ENCODE peak calls at places on chromosomes 3 and 15, in four cellular contexts. Y, N, K and S are unnamed samples. For H3K4me1, the result is how much of the 10 kb centered on the place peaks cover.

GRCh38 chr3:168116279-168116678 is 20.6 kb upstream of the GOLIM4 start:
- DNase-seq in Y (no peak), N (no peak), K (no peak), S (peak)

GRCh38 chr3:155664922-155665695 is 79.8 kb downstream of the PLCH1 start:
- DNase-seq in Y (peak), N (peak), K (no peak), S (peak)

GRCh38 chr3:141279074-141279945 is 47.7 kb downstream of the PXYLP1 start:
- DNase-seq in Y (no peak), N (peak), K (no peak), S (no peak)

GRCh38 chr15:101088788-101089578 is 162.9 kb downstream of the CHSY1 start:
- DNase-seq in Y (peak), N (peak), K (peak), S (peak)

GRCh38 chr3:57141719-57142118 is 23.4 kb downstream of the IL17RD start:
- DNase-seq in Y (no peak), N (no peak), K (no peak), S (no peak)

GRCh38 chr3:113898892-113899291 is 48.9 kb upstream of the ZDHHC23 start:
- DNase-seq in Y (no peak), N (no peak), K (no peak), S (no peak)

GRCh38 chr3:181534881-181535280 is 176.8 kb upstream of the SOX2 start:
- DNase-seq in Y (no peak), N (no peak), K (no peak), S (no peak)

GRCh38 chr15:66698318-66698961 is 3.6 kb upstream of the SMAD6 start:
- DNase-seq in Y (peak), N (peak), K (peak), S (peak)

GRCh38 chr3:118089563-118089962 is 945.1 kb downstream of the IGSF11 start:
- DNase-seq in Y (no peak), N (no peak), K (no peak), S (no peak)

GRCh38 chr15:87681054-87681453 is 575.5 kb downstream of the NTRK3 start:
- DNase-seq in Y (no peak), N (no peak), K (no peak), S (no peak)

GRCh38 chr3:130839815-130840214 is 54.1 kb upstream of the ATP2C1 start:
- DNase-seq in Y (no peak), N (no peak), K (no peak), S (no peak)

GRCh38 chr3:28476194-28476593 is 127.6 kb upstream of the AZI2 start:
- DNase-seq in Y (no peak), N (peak), K (peak), S (no peak)

GRCh38 chr3:171982829-171983228 is 56.5 kb upstream of the FNDC3B start:
- DNase-seq in Y (no peak), N (no peak), K (no peak), S (no peak)

GRCh38 chr3:133945696-133946095 is 50.0 kb upstream of the RAB6B start:
- DNase-seq in Y (no peak), N (no peak), K (no peak), S (no peak)

GRCh38 chr15:71691700-71692417 is 118.5 kb upstream of the NR2E3 start:
- DNase-seq in Y (no peak), N (no peak), K (no peak), S (peak)

GRCh38 chr15:67839929-67840746 is at the start of gene RNU6-1:
- DNase-seq in Y (peak), N (peak), K (peak), S (peak)
- TF ChIP-seq POLR2A in Y (peak), N (peak), K (peak), S (peak)

GRCh38 chr3:166471074-166471753 is 634.0 kb upstream of the BCHE start:
- DNase-seq in Y (no peak), N (no peak), K (no peak), S (no peak)

GRCh38 chr3:166473501-166473900 is 636.3 kb upstream of the BCHE start:
- DNase-seq in Y (no peak), N (no peak), K (no peak), S (no peak)

GRCh38 chr3:166472015-166472414 is 634.8 kb upstream of the BCHE start:
- DNase-seq in Y (no peak), N (no peak), K (no peak), S (no peak)
- H3K27ac ChIP-seq in Y (no peak), N (no peak), K (no peak), S (no peak)

DNA sequence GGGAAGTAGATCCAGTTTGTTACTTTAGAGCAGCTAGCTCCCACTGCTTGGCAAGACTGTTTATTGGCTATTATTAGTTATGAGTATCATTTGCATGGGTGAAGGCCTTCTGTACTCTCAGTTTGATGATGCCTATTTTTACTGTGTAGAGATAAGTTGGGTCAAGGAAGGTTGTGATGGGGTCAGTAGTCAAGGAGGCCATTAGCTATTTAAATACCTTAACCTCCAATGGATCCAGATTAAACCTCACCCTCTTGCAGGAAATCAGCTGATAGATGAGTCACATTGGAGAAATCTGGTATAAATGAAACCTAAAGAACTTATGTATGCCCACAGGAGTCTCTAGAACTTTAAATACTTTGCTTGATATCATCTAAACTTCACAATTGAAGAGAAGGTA is 45.0 kb downstream of the THBS1 start:
- DNase-seq in Y (no peak), N (no peak), K (peak), S (no peak)
- H3K4me1 ChIP-seq in Y (under half), N (under half), K (half or more), S (under half)

DNA sequence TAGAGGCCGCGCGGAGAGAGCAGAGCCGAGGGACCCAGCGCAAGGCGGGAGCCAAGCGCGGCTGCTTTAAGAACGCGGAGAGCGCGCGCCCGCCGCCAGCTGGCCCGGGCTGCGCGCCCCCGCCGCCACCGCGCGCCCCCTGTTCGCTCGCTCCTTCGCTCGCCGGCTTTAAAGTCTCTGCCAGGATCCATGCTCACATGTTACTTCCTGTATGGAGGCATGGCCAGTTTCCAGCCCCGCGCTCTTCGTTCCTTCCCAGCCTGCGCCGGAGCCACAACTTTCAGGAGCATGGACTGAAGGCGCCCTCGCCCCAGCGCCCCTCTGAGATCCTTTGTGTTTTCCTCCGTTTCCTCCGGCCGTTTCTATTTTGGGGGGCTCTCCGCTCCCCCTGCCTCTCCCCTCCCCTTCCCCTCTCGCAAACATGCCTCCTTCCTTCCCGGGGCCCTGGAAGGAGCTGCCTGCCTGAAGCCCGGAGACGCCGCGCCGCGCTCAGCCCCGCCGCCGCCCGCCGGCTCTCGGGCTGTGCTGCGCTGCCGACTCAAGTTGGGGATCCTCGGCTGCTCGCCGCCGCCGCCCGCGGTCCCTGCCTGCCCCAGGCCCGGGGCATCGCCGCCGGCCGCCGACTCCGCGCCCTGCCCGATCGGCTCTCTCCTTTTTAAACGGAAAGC is at the start of gene PTPRG:
- DNase-seq in Y (peak), N (peak), K (peak), S (peak)
- TF ChIP-seq POLR2A in Y (peak), N (no peak), K (peak), S (peak)

GRCh38 chr3:159805411-159805772 is 183.2 kb upstream of the IL12A start:
- DNase-seq in Y (no peak), N (no peak), K (no peak), S (no peak)
- H3K27ac ChIP-seq in Y (no peak), N (no peak), K (no peak), S (no peak)

GRCh38 chr3:66403268-66403990 is 97.4 kb downstream of the LRIG1 start:
- DNase-seq in Y (no peak), N (no peak), K (no peak), S (no peak)

GRCh38 chr3:66404246-66404645 is 96.6 kb downstream of the LRIG1 start:
- DNase-seq in Y (no peak), N (no peak), K (no peak), S (no peak)

GRCh38 chr3:66405701-66406091 is 95.1 kb downstream of the LRIG1 start:
- DNase-seq in Y (peak), N (no peak), K (no peak), S (no peak)

GRCh38 chr3:66406186-66406585 is 94.6 kb downstream of the LRIG1 start:
- DNase-seq in Y (no peak), N (no peak), K (no peak), S (no peak)

GRCh38 chr3:66404903-66405700 is 95.7 kb downstream of the LRIG1 start:
- DNase-seq in Y (no peak), N (no peak), K (no peak), S (no peak)
- H3K4me1 ChIP-seq in Y (under half), N (under half), K (under half), S (half or more)